ENCODE peak calls at places on chromosomes 6 and 20, in eight cellular contexts. J, M, P, V, C, H, B and R are unnamed samples.

GRCh38 chr6:90978046-90978445 is 391.2 kb upstream of the MAP3K7 start:
- DNase-seq in J (no peak), M (no peak), P (no peak), V (no peak), C (no peak), H (no peak), B (no peak), R (no peak)

GRCh38 chr20:61959301-61959700 is 106.4 kb downstream of the TAF4 start:
- DNase-seq in J (no peak), M (peak; percentile 95), P (peak; percentile 2), V (no peak), C (no peak), H (peak; percentile 30), B (no peak), R (no peak)

GRCh38 chr20:62458256-62459251 is 17.2 kb downstream of the GATA5 start:
- DNase-seq in J (no peak), M (peak; percentile 84), P (no peak), V (no peak), C (no peak), H (no peak), B (no peak), R (no peak)

GRCh38 chr6:115271001-115271400 is 789.7 kb downstream of the FRK start:
- DNase-seq in J (no peak), M (no peak), P (no peak), V (no peak), C (no peak), H (no peak), B (no peak), R (no peak)

GRCh38 chr6:14661188-14661587 is 543.6 kb downstream of the CD83 start:
- DNase-seq in J (peak; percentile 19), M (no peak), P (peak; percentile 32), V (no peak), C (no peak), H (no peak), B (no peak), R (no peak)

GRCh38 chr20:2596673-2597279 is 55.7 kb upstream of the NOP56 start:
- DNase-seq in J (no peak), M (no peak), P (no peak), V (no peak), C (no peak), H (peak; percentile 28), B (no peak), R (no peak)

GRCh38 chr6:57109905-57110304 is 19.9 kb downstream of the ZNF451 start:
- DNase-seq in J (no peak), M (no peak), P (no peak), V (no peak), C (no peak), H (no peak), B (no peak), R (no peak)

GRCh38 chr6:169190144-169190584 is 63.5 kb downstream of the THBS2 start:
- DNase-seq in J (peak; percentile 24), M (peak; percentile 47), P (no peak), V (peak; percentile 55), C (peak; percentile 27), H (peak; percentile 75), B (no peak), R (peak; percentile 90)

GRCh38 chr6:151025076-151025475 is 159.6 kb downstream of the MTHFD1L start:
- DNase-seq in J (peak; percentile 85), M (no peak), P (no peak), V (no peak), C (no peak), H (no peak), B (no peak), R (no peak)

GRCh38 chr6:90066715-90067114 is 172.4 kb downstream of the GJA10 start:
- DNase-seq in J (no peak), M (no peak), P (no peak), V (no peak), C (no peak), H (no peak), B (no peak), R (no peak)

GRCh38 chr6:109472132-109472995 is 10.7 kb downstream of the ZBTB24 start:
- DNase-seq in J (peak; percentile 88), M (no peak), P (no peak), V (no peak), C (no peak), H (no peak), B (peak; percentile 31), R (no peak)

GRCh38 chr6:13417431-13417830 is 70.0 kb downstream of the GFOD1 start:
- DNase-seq in J (no peak), M (no peak), P (no peak), V (no peak), C (no peak), H (no peak), B (no peak), R (no peak)

GRCh38 chr6:75449625-75450206 is 43.9 kb downstream of the FILIP1 start:
- DNase-seq in J (no peak), M (no peak), P (no peak), V (no peak), C (no peak), H (no peak), B (no peak), R (no peak)